ENCODE peak calls at places on chromosome 9, in six cellular contexts. One of them, this sample, is unnamed.

GRCh38 chr9:130459151-130459550 is 14.4 kb downstream of the ASS1 start:
- DNase-seq in BJ: no peak
- DNase-seq in ELR: no peak
- DNase-seq in NCI-H1092 treated with DMSO at 0.1 percent for 48 hours: no peak
- DNase-seq in C1 segment of cervical spinal cord: no peak
- DNase-seq in stimulated activated CD8-positive, alpha-beta memory T cell treated with anti-CD3 and anti-CD28 coated beads, Interleukin-15, amount 100 ng/mL, for 24 hours: no peak
- DNase-seq in this sample: no peak

GRCh38 chr9:22469928-22470544 is 23.4 kb downstream of the DMRTA1 start:
- DNase-seq in NCI-H1092 treated with DMSO at 0.1 percent for 48 hours: peak
- DNase-seq in C1 segment of cervical spinal cord: no peak
- DNase-seq in BJ: no peak
- DNase-seq in ELR: peak
- DNase-seq in stimulated activated CD8-positive, alpha-beta memory T cell treated with anti-CD3 and anti-CD28 coated beads, Interleukin-15, amount 100 ng/mL, for 24 hours: no peak
- DNase-seq in this sample: no peak

GRCh38 chr9:134224827-134225154 is 60.4 kb upstream of the RNU6ATAC start:
- DNase-seq in BJ: no peak
- DNase-seq in ELR: no peak
- DNase-seq in C1 segment of cervical spinal cord: no peak
- DNase-seq in stimulated activated CD8-positive, alpha-beta memory T cell treated with anti-CD3 and anti-CD28 coated beads, Interleukin-15, amount 100 ng/mL, for 24 hours: no peak
- DNase-seq in NCI-H1092 treated with DMSO at 0.1 percent for 48 hours: no peak
- DNase-seq in this sample: no peak

GRCh38 chr9:5764130-5764868 is 68.6 kb downstream of the ERMP1 start:
- DNase-seq in ELR: no peak
- DNase-seq in stimulated activated CD8-positive, alpha-beta memory T cell treated with anti-CD3 and anti-CD28 coated beads, Interleukin-15, amount 100 ng/mL, for 24 hours: no peak
- DNase-seq in NCI-H1092 treated with DMSO at 0.1 percent for 48 hours: no peak
- DNase-seq in C1 segment of cervical spinal cord: no peak
- DNase-seq in BJ: no peak
- DNase-seq in this sample: no peak

GRCh38 chr9:503331-503730 is 288.7 kb downstream of the DOCK8 start:
- DNase-seq in ELR: no peak
- DNase-seq in C1 segment of cervical spinal cord: no peak
- DNase-seq in stimulated activated CD8-positive, alpha-beta memory T cell treated with anti-CD3 and anti-CD28 coated beads, Interleukin-15, amount 100 ng/mL, for 24 hours: no peak
- DNase-seq in NCI-H1092 treated with DMSO at 0.1 percent for 48 hours: no peak
- DNase-seq in BJ: no peak
- DNase-seq in this sample: no peak

GRCh38 chr9:98410185-98410697 is 154.8 kb upstream of the TBC1D2 start:
- DNase-seq in NCI-H1092 treated with DMSO at 0.1 percent for 48 hours: no peak
- DNase-seq in C1 segment of cervical spinal cord: peak
- DNase-seq in stimulated activated CD8-positive, alpha-beta memory T cell treated with anti-CD3 and anti-CD28 coated beads, Interleukin-15, amount 100 ng/mL, for 24 hours: no peak
- DNase-seq in BJ: peak
- DNase-seq in ELR: peak
- DNase-seq in this sample: no peak

GRCh38 chr9:132543960-132544359 is 38.4 kb upstream of the BARHL1 start:
- DNase-seq in C1 segment of cervical spinal cord: no peak
- DNase-seq in NCI-H1092 treated with DMSO at 0.1 percent for 48 hours: peak
- DNase-seq in stimulated activated CD8-positive, alpha-beta memory T cell treated with anti-CD3 and anti-CD28 coated beads, Interleukin-15, amount 100 ng/mL, for 24 hours: no peak
- DNase-seq in ELR: no peak
- DNase-seq in BJ: no peak
- DNase-seq in this sample: peak

GRCh38 chr9:81822263-81822865 is 105.9 kb upstream of the SPATA31D4 start:
- DNase-seq in ELR: no peak
- DNase-seq in BJ: no peak
- DNase-seq in stimulated activated CD8-positive, alpha-beta memory T cell treated with anti-CD3 and anti-CD28 coated beads, Interleukin-15, amount 100 ng/mL, for 24 hours: no peak
- DNase-seq in C1 segment of cervical spinal cord: no peak
- DNase-seq in NCI-H1092 treated with DMSO at 0.1 percent for 48 hours: no peak
- DNase-seq in this sample: no peak

GRCh38 chr9:89670114-89670513 is 65.3 kb downstream of the GADD45G start:
- DNase-seq in stimulated activated CD8-positive, alpha-beta memory T cell treated with anti-CD3 and anti-CD28 coated beads, Interleukin-15, amount 100 ng/mL, for 24 hours: no peak
- DNase-seq in BJ: no peak
- DNase-seq in NCI-H1092 treated with DMSO at 0.1 percent for 48 hours: no peak
- DNase-seq in C1 segment of cervical spinal cord: no peak
- DNase-seq in ELR: no peak
- DNase-seq in this sample: no peak

GRCh38 chr9:29861803-29862202 is 2288.5 kb upstream of the C9orf72 start:
- DNase-seq in BJ: no peak
- DNase-seq in ELR: no peak
- DNase-seq in C1 segment of cervical spinal cord: no peak
- DNase-seq in stimulated activated CD8-positive, alpha-beta memory T cell treated with anti-CD3 and anti-CD28 coated beads, Interleukin-15, amount 100 ng/mL, for 24 hours: no peak
- DNase-seq in NCI-H1092 treated with DMSO at 0.1 percent for 48 hours: no peak
- DNase-seq in this sample: no peak

GRCh38 chr9:85741112-85741874 is 461 bp downstream of the AGTPBP1 start:
- DNase-seq in BJ: no peak
- DNase-seq in NCI-H1092 treated with DMSO at 0.1 percent for 48 hours: peak
- DNase-seq in ELR: peak
- DNase-seq in C1 segment of cervical spinal cord: peak
- DNase-seq in stimulated activated CD8-positive, alpha-beta memory T cell treated with anti-CD3 and anti-CD28 coated beads, Interleukin-15, amount 100 ng/mL, for 24 hours: peak
- DNase-seq in this sample: peak

GRCh38 chr9:136355616-136356557 is 7.7 kb downstream of the DNLZ start:
- DNase-seq in stimulated activated CD8-positive, alpha-beta memory T cell treated with anti-CD3 and anti-CD28 coated beads, Interleukin-15, amount 100 ng/mL, for 24 hours: no peak
- DNase-seq in BJ: no peak
- DNase-seq in ELR: no peak
- DNase-seq in NCI-H1092 treated with DMSO at 0.1 percent for 48 hours: no peak
- DNase-seq in C1 segment of cervical spinal cord: no peak
- DNase-seq in this sample: no peak

GRCh38 chr9:122028089-122028488 is 65.0 kb downstream of the TTLL11 start:
- DNase-seq in stimulated activated CD8-positive, alpha-beta memory T cell treated with anti-CD3 and anti-CD28 coated beads, Interleukin-15, amount 100 ng/mL, for 24 hours: no peak
- DNase-seq in C1 segment of cervical spinal cord: no peak
- DNase-seq in BJ: no peak
- DNase-seq in ELR: no peak
- DNase-seq in NCI-H1092 treated with DMSO at 0.1 percent for 48 hours: no peak
- DNase-seq in this sample: no peak

GRCh38 chr9:15403155-15403554 is 19.5 kb upstream of the SNAPC3 start:
- DNase-seq in ELR: peak
- DNase-seq in BJ: no peak
- DNase-seq in stimulated activated CD8-positive, alpha-beta memory T cell treated with anti-CD3 and anti-CD28 coated beads, Interleukin-15, amount 100 ng/mL, for 24 hours: no peak
- DNase-seq in NCI-H1092 treated with DMSO at 0.1 percent for 48 hours: no peak
- DNase-seq in C1 segment of cervical spinal cord: no peak
- DNase-seq in this sample: no peak

GRCh38 chr9:130337784-130338380 is 72.3 kb downstream of the HMCN2 start:
- DNase-seq in BJ: no peak
- DNase-seq in stimulated activated CD8-positive, alpha-beta memory T cell treated with anti-CD3 and anti-CD28 coated beads, Interleukin-15, amount 100 ng/mL, for 24 hours: no peak
- DNase-seq in NCI-H1092 treated with DMSO at 0.1 percent for 48 hours: no peak
- DNase-seq in C1 segment of cervical spinal cord: no peak
- DNase-seq in ELR: no peak
- DNase-seq in this sample: peak

GRCh38 chr9:73916016-73916673 is 581.0 kb upstream of the RORB start:
- DNase-seq in ELR: peak
- DNase-seq in C1 segment of cervical spinal cord: no peak
- DNase-seq in stimulated activated CD8-positive, alpha-beta memory T cell treated with anti-CD3 and anti-CD28 coated beads, Interleukin-15, amount 100 ng/mL, for 24 hours: no peak
- DNase-seq in NCI-H1092 treated with DMSO at 0.1 percent for 48 hours: no peak
- DNase-seq in BJ: no peak
- DNase-seq in this sample: no peak

GRCh38 chr9:97853844-97854695 is 1.0 kb downstream of the FOXE1 start:
- DNase-seq in ELR: peak
- DNase-seq in BJ: no peak
- DNase-seq in stimulated activated CD8-positive, alpha-beta memory T cell treated with anti-CD3 and anti-CD28 coated beads, Interleukin-15, amount 100 ng/mL, for 24 hours: no peak
- DNase-seq in NCI-H1092 treated with DMSO at 0.1 percent for 48 hours: peak
- DNase-seq in C1 segment of cervical spinal cord: no peak
- DNase-seq in this sample: peak

GRCh38 chr9:136683173-136683745 is 4.0 kb downstream of the AGPAT2 start:
- DNase-seq in C1 segment of cervical spinal cord: no peak
- DNase-seq in NCI-H1092 treated with DMSO at 0.1 percent for 48 hours: no peak
- DNase-seq in BJ: no peak
- DNase-seq in stimulated activated CD8-positive, alpha-beta memory T cell treated with anti-CD3 and anti-CD28 coated beads, Interleukin-15, amount 100 ng/mL, for 24 hours: no peak
- DNase-seq in ELR: no peak
- DNase-seq in this sample: no peak

GRCh38 chr9:126791406-126792230 is 13.2 kb upstream of the ZBTB43 start:
- DNase-seq in ELR: peak
- DNase-seq in C1 segment of cervical spinal cord: no peak
- DNase-seq in NCI-H1092 treated with DMSO at 0.1 percent for 48 hours: no peak
- DNase-seq in BJ: peak
- DNase-seq in stimulated activated CD8-positive, alpha-beta memory T cell treated with anti-CD3 and anti-CD28 coated beads, Interleukin-15, amount 100 ng/mL, for 24 hours: no peak
- DNase-seq in this sample: no peak

GRCh38 chr9:94697972-94698581 is 28.4 kb upstream of the AOPEP start:
- DNase-seq in BJ: no peak
- DNase-seq in ELR: peak
- DNase-seq in stimulated activated CD8-positive, alpha-beta memory T cell treated with anti-CD3 and anti-CD28 coated beads, Interleukin-15, amount 100 ng/mL, for 24 hours: no peak
- DNase-seq in NCI-H1092 treated with DMSO at 0.1 percent for 48 hours: peak
- DNase-seq in C1 segment of cervical spinal cord: no peak
- DNase-seq in this sample: peak

GRCh38 chr9:82987370-82987769 is 75.6 kb downstream of the RASEF start:
- DNase-seq in NCI-H1092 treated with DMSO at 0.1 percent for 48 hours: no peak
- DNase-seq in BJ: no peak
- DNase-seq in C1 segment of cervical spinal cord: no peak
- DNase-seq in ELR: no peak
- DNase-seq in stimulated activated CD8-positive, alpha-beta memory T cell treated with anti-CD3 and anti-CD28 coated beads, Interleukin-15, amount 100 ng/mL, for 24 hours: no peak
- DNase-seq in this sample: no peak

GRCh38 chr9:20811872-20812271 is 127.8 kb downstream of the FOCAD start:
- DNase-seq in BJ: no peak
- DNase-seq in C1 segment of cervical spinal cord: no peak
- DNase-seq in NCI-H1092 treated with DMSO at 0.1 percent for 48 hours: no peak
- DNase-seq in stimulated activated CD8-positive, alpha-beta memory T cell treated with anti-CD3 and anti-CD28 coated beads, Interleukin-15, amount 100 ng/mL, for 24 hours: no peak
- DNase-seq in ELR: peak
- DNase-seq in this sample: no peak

GRCh38 chr9:137705906-137706305 is 87.1 kb downstream of the EHMT1 start:
- DNase-seq in ELR: no peak
- DNase-seq in stimulated activated CD8-positive, alpha-beta memory T cell treated with anti-CD3 and anti-CD28 coated beads, Interleukin-15, amount 100 ng/mL, for 24 hours: no peak
- DNase-seq in NCI-H1092 treated with DMSO at 0.1 percent for 48 hours: no peak
- DNase-seq in C1 segment of cervical spinal cord: no peak
- DNase-seq in BJ: no peak
- DNase-seq in this sample: no peak

GRCh38 chr9:92378825-92379535 is 25.4 kb downstream of the OGN start:
- DNase-seq in NCI-H1092 treated with DMSO at 0.1 percent for 48 hours: no peak
- DNase-seq in ELR: no peak
- DNase-seq in C1 segment of cervical spinal cord: no peak
- DNase-seq in BJ: no peak
- DNase-seq in stimulated activated CD8-positive, alpha-beta memory T cell treated with anti-CD3 and anti-CD28 coated beads, Interleukin-15, amount 100 ng/mL, for 24 hours: no peak
- DNase-seq in this sample: no peak

GRCh38 chr9:87594662-87595061 is 97.0 kb downstream of the DAPK1 start:
- DNase-seq in BJ: no peak
- DNase-seq in stimulated activated CD8-positive, alpha-beta memory T cell treated with anti-CD3 and anti-CD28 coated beads, Interleukin-15, amount 100 ng/mL, for 24 hours: no peak
- DNase-seq in NCI-H1092 treated with DMSO at 0.1 percent for 48 hours: no peak
- DNase-seq in ELR: no peak
- DNase-seq in C1 segment of cervical spinal cord: no peak
- DNase-seq in this sample: no peak

GRCh38 chr9:117286245-117286644 is 128.6 kb downstream of the ASTN2 start:
- DNase-seq in ELR: no peak
- DNase-seq in stimulated activated CD8-positive, alpha-beta memory T cell treated with anti-CD3 and anti-CD28 coated beads, Interleukin-15, amount 100 ng/mL, for 24 hours: no peak
- DNase-seq in C1 segment of cervical spinal cord: no peak
- DNase-seq in NCI-H1092 treated with DMSO at 0.1 percent for 48 hours: no peak
- DNase-seq in BJ: no peak
- DNase-seq in this sample: peak

GRCh38 chr9:122374885-122375420 is 4.1 kb downstream of the PTGS1 start:
- DNase-seq in C1 segment of cervical spinal cord: no peak
- DNase-seq in ELR: peak
- DNase-seq in NCI-H1092 treated with DMSO at 0.1 percent for 48 hours: no peak
- DNase-seq in BJ: peak
- DNase-seq in stimulated activated CD8-positive, alpha-beta memory T cell treated with anti-CD3 and anti-CD28 coated beads, Interleukin-15, amount 100 ng/mL, for 24 hours: no peak
- DNase-seq in this sample: peak

GRCh38 chr9:123548749-123549545 is 192.9 kb downstream of the CRB2 start:
- DNase-seq in BJ: no peak
- DNase-seq in NCI-H1092 treated with DMSO at 0.1 percent for 48 hours: no peak
- DNase-seq in stimulated activated CD8-positive, alpha-beta memory T cell treated with anti-CD3 and anti-CD28 coated beads, Interleukin-15, amount 100 ng/mL, for 24 hours: no peak
- DNase-seq in ELR: no peak
- DNase-seq in C1 segment of cervical spinal cord: no peak
- DNase-seq in this sample: peak

GRCh38 chr9:70597886-70598285 is 183.4 kb upstream of the KLF9 start:
- DNase-seq in C1 segment of cervical spinal cord: no peak
- DNase-seq in BJ: no peak
- DNase-seq in NCI-H1092 treated with DMSO at 0.1 percent for 48 hours: no peak
- DNase-seq in stimulated activated CD8-positive, alpha-beta memory T cell treated with anti-CD3 and anti-CD28 coated beads, Interleukin-15, amount 100 ng/mL, for 24 hours: no peak
- DNase-seq in ELR: no peak
- DNase-seq in this sample: no peak

GRCh38 chr9:88680505-88681160 is 145.7 kb downstream of the NXNL2 start:
- DNase-seq in C1 segment of cervical spinal cord: no peak
- DNase-seq in BJ: no peak
- DNase-seq in stimulated activated CD8-positive, alpha-beta memory T cell treated with anti-CD3 and anti-CD28 coated beads, Interleukin-15, amount 100 ng/mL, for 24 hours: no peak
- DNase-seq in NCI-H1092 treated with DMSO at 0.1 percent for 48 hours: no peak
- DNase-seq in ELR: peak
- DNase-seq in this sample: no peak

GRCh38 chr9:34989056-34989945 is at the start of gene DNAJB5:
- DNase-seq in BJ: peak
- DNase-seq in ELR: peak
- DNase-seq in stimulated activated CD8-positive, alpha-beta memory T cell treated with anti-CD3 and anti-CD28 coated beads, Interleukin-15, amount 100 ng/mL, for 24 hours: peak
- DNase-seq in C1 segment of cervical spinal cord: peak
- DNase-seq in NCI-H1092 treated with DMSO at 0.1 percent for 48 hours: peak
- DNase-seq in this sample: peak

GRCh38 chr9:129726322-129727160 is 26.3 kb downstream of the PTGES start:
- DNase-seq in BJ: peak
- DNase-seq in C1 segment of cervical spinal cord: no peak
- DNase-seq in ELR: peak
- DNase-seq in stimulated activated CD8-positive, alpha-beta memory T cell treated with anti-CD3 and anti-CD28 coated beads, Interleukin-15, amount 100 ng/mL, for 24 hours: peak
- DNase-seq in NCI-H1092 treated with DMSO at 0.1 percent for 48 hours: peak
- DNase-seq in this sample: peak

GRCh38 chr9:134962998-134963364 is 45.3 kb upstream of the FCN1 start:
- DNase-seq in ELR: no peak
- DNase-seq in NCI-H1092 treated with DMSO at 0.1 percent for 48 hours: no peak
- DNase-seq in BJ: no peak
- DNase-seq in C1 segment of cervical spinal cord: no peak
- DNase-seq in stimulated activated CD8-positive, alpha-beta memory T cell treated with anti-CD3 and anti-CD28 coated beads, Interleukin-15, amount 100 ng/mL, for 24 hours: no peak
- DNase-seq in this sample: peak

GRCh38 chr9:138100711-138101349 is 223.2 kb downstream of the CACNA1B start:
- DNase-seq in ELR: no peak
- DNase-seq in BJ: no peak
- DNase-seq in stimulated activated CD8-positive, alpha-beta memory T cell treated with anti-CD3 and anti-CD28 coated beads, Interleukin-15, amount 100 ng/mL, for 24 hours: no peak
- DNase-seq in C1 segment of cervical spinal cord: no peak
- DNase-seq in NCI-H1092 treated with DMSO at 0.1 percent for 48 hours: no peak
- DNase-seq in this sample: peak

GRCh38 chr9:72623156-72623555 is 101.7 kb downstream of the TMC1 start:
- DNase-seq in ELR: no peak
- DNase-seq in BJ: no peak
- DNase-seq in NCI-H1092 treated with DMSO at 0.1 percent for 48 hours: no peak
- DNase-seq in C1 segment of cervical spinal cord: no peak
- DNase-seq in stimulated activated CD8-positive, alpha-beta memory T cell treated with anti-CD3 and anti-CD28 coated beads, Interleukin-15, amount 100 ng/mL, for 24 hours: no peak
- DNase-seq in this sample: no peak

GRCh38 chr9:138010861-138011260 is 133.3 kb downstream of the CACNA1B start:
- DNase-seq in C1 segment of cervical spinal cord: no peak
- DNase-seq in stimulated activated CD8-positive, alpha-beta memory T cell treated with anti-CD3 and anti-CD28 coated beads, Interleukin-15, amount 100 ng/mL, for 24 hours: no peak
- DNase-seq in NCI-H1092 treated with DMSO at 0.1 percent for 48 hours: no peak
- DNase-seq in ELR: no peak
- DNase-seq in BJ: no peak
- DNase-seq in this sample: peak

GRCh38 chr9:123318961-123319421 is 37.0 kb upstream of the CRB2 start:
- DNase-seq in NCI-H1092 treated with DMSO at 0.1 percent for 48 hours: peak
- DNase-seq in stimulated activated CD8-positive, alpha-beta memory T cell treated with anti-CD3 and anti-CD28 coated beads, Interleukin-15, amount 100 ng/mL, for 24 hours: no peak
- DNase-seq in BJ: no peak
- DNase-seq in ELR: no peak
- DNase-seq in C1 segment of cervical spinal cord: no peak
- DNase-seq in this sample: no peak

GRCh38 chr9:36163840-36164175 is 5.4 kb upstream of the CCIN start:
- DNase-seq in ELR: peak
- DNase-seq in BJ: no peak
- DNase-seq in NCI-H1092 treated with DMSO at 0.1 percent for 48 hours: no peak
- DNase-seq in C1 segment of cervical spinal cord: no peak
- DNase-seq in stimulated activated CD8-positive, alpha-beta memory T cell treated with anti-CD3 and anti-CD28 coated beads, Interleukin-15, amount 100 ng/mL, for 24 hours: no peak
- DNase-seq in this sample: no peak

GRCh38 chr9:136614372-136614922 is 48.3 kb upstream of the EGFL7 start:
- DNase-seq in ELR: peak
- DNase-seq in stimulated activated CD8-positive, alpha-beta memory T cell treated with anti-CD3 and anti-CD28 coated beads, Interleukin-15, amount 100 ng/mL, for 24 hours: no peak
- DNase-seq in BJ: peak
- DNase-seq in NCI-H1092 treated with DMSO at 0.1 percent for 48 hours: no peak
- DNase-seq in C1 segment of cervical spinal cord: no peak
- DNase-seq in this sample: no peak

GRCh38 chr9:106587021-106587420 is 275.9 kb upstream of the ZNF462 start:
- DNase-seq in NCI-H1092 treated with DMSO at 0.1 percent for 48 hours: no peak
- DNase-seq in BJ: peak
- DNase-seq in C1 segment of cervical spinal cord: no peak
- DNase-seq in ELR: no peak
- DNase-seq in stimulated activated CD8-positive, alpha-beta memory T cell treated with anti-CD3 and anti-CD28 coated beads, Interleukin-15, amount 100 ng/mL, for 24 hours: no peak
- DNase-seq in this sample: no peak

This sample was measured in upper lobe of left lung.